ENCODE peak calls at places on chromosomes 12 and 14, in ten cellular contexts. One of them, this sample, is unnamed.

GRCh38 chr12:79300199-79300568 is 390.6 kb downstream of the PAWR start:
- DNase-seq in stimulated activated CD4-positive, alpha-beta T cell treated with anti-CD3 and anti-CD28 coated beads, Interleukin-4, amount 100 ng/mL, for 48 hours: no peak
- DNase-seq in ACHN: no peak
- DNase-seq in activated CD4-positive, alpha-beta T cell treated with anti-CD3 and anti-CD28 coated beads, Interleukin-2, amount 50 U/mL, for 48 hours: no peak
- DNase-seq in CD8-positive, alpha-beta T cell: no peak
- DNase-seq in Caco-2: peak; percentile 66
- DNase-seq in GM04504: no peak
- DNase-seq in HTR-8/SVneo: no peak
- DNase-seq in activated T-cell treated with anti-CD3 and anti-CD28 coated beads for 48 hours: no peak
- DNase-seq in NCI-H446: no peak
- DNase-seq in this sample: no peak

GRCh38 chr12:97363693-97364092 is 98.9 kb upstream of the RMST start:
- DNase-seq in stimulated activated CD4-positive, alpha-beta T cell treated with anti-CD3 and anti-CD28 coated beads, Interleukin-4, amount 100 ng/mL, for 48 hours: no peak
- DNase-seq in ACHN: no peak
- DNase-seq in activated CD4-positive, alpha-beta T cell treated with anti-CD3 and anti-CD28 coated beads, Interleukin-2, amount 50 U/mL, for 48 hours: no peak
- DNase-seq in CD8-positive, alpha-beta T cell: no peak
- DNase-seq in Caco-2: no peak
- DNase-seq in GM04504: no peak
- DNase-seq in HTR-8/SVneo: no peak
- DNase-seq in activated T-cell treated with anti-CD3 and anti-CD28 coated beads for 48 hours: no peak
- DNase-seq in NCI-H446: no peak
- DNase-seq in this sample: no peak

GRCh38 chr12:130677957-130678558 is 38.0 kb downstream of the RIMBP2 start:
- DNase-seq in stimulated activated CD4-positive, alpha-beta T cell treated with anti-CD3 and anti-CD28 coated beads, Interleukin-4, amount 100 ng/mL, for 48 hours: no peak
- DNase-seq in ACHN: no peak
- DNase-seq in activated CD4-positive, alpha-beta T cell treated with anti-CD3 and anti-CD28 coated beads, Interleukin-2, amount 50 U/mL, for 48 hours: no peak
- DNase-seq in CD8-positive, alpha-beta T cell: no peak
- DNase-seq in Caco-2: no peak
- DNase-seq in GM04504: no peak
- DNase-seq in HTR-8/SVneo: no peak
- DNase-seq in activated T-cell treated with anti-CD3 and anti-CD28 coated beads for 48 hours: no peak
- DNase-seq in NCI-H446: no peak
- DNase-seq in this sample: no peak

GRCh38 chr12:52522346-52523011 is 2.3 kb upstream of the KRT5 start:
- DNase-seq in stimulated activated CD4-positive, alpha-beta T cell treated with anti-CD3 and anti-CD28 coated beads, Interleukin-4, amount 100 ng/mL, for 48 hours: no peak
- DNase-seq in ACHN: no peak
- DNase-seq in activated CD4-positive, alpha-beta T cell treated with anti-CD3 and anti-CD28 coated beads, Interleukin-2, amount 50 U/mL, for 48 hours: no peak
- DNase-seq in CD8-positive, alpha-beta T cell: no peak
- DNase-seq in Caco-2: no peak
- DNase-seq in GM04504: peak; percentile 14
- DNase-seq in HTR-8/SVneo: no peak
- DNase-seq in activated T-cell treated with anti-CD3 and anti-CD28 coated beads for 48 hours: no peak
- DNase-seq in NCI-H446: no peak
- DNase-seq in this sample: no peak

GRCh38 chr14:74441113-74441512 is 15.1 kb upstream of the SYNDIG1L start:
- DNase-seq in stimulated activated CD4-positive, alpha-beta T cell treated with anti-CD3 and anti-CD28 coated beads, Interleukin-4, amount 100 ng/mL, for 48 hours: no peak
- DNase-seq in ACHN: no peak
- DNase-seq in activated CD4-positive, alpha-beta T cell treated with anti-CD3 and anti-CD28 coated beads, Interleukin-2, amount 50 U/mL, for 48 hours: no peak
- DNase-seq in CD8-positive, alpha-beta T cell: no peak
- DNase-seq in Caco-2: no peak
- DNase-seq in GM04504: no peak
- DNase-seq in HTR-8/SVneo: no peak
- DNase-seq in activated T-cell treated with anti-CD3 and anti-CD28 coated beads for 48 hours: no peak
- DNase-seq in NCI-H446: no peak
- DNase-seq in this sample: no peak

GRCh38 chr12:70637286-70637685 is at the start of gene PTPRB:
- DNase-seq in stimulated activated CD4-positive, alpha-beta T cell treated with anti-CD3 and anti-CD28 coated beads, Interleukin-4, amount 100 ng/mL, for 48 hours: no peak
- DNase-seq in ACHN: no peak
- DNase-seq in activated CD4-positive, alpha-beta T cell treated with anti-CD3 and anti-CD28 coated beads, Interleukin-2, amount 50 U/mL, for 48 hours: no peak
- DNase-seq in CD8-positive, alpha-beta T cell: no peak
- DNase-seq in Caco-2: no peak
- DNase-seq in GM04504: no peak
- DNase-seq in HTR-8/SVneo: no peak
- DNase-seq in activated T-cell treated with anti-CD3 and anti-CD28 coated beads for 48 hours: no peak
- DNase-seq in NCI-H446: no peak
- DNase-seq in this sample: no peak

GRCh38 chr12:52645120-52645761 is 6.8 kb downstream of the KRT2 start:
- DNase-seq in stimulated activated CD4-positive, alpha-beta T cell treated with anti-CD3 and anti-CD28 coated beads, Interleukin-4, amount 100 ng/mL, for 48 hours: no peak
- DNase-seq in ACHN: no peak
- DNase-seq in activated CD4-positive, alpha-beta T cell treated with anti-CD3 and anti-CD28 coated beads, Interleukin-2, amount 50 U/mL, for 48 hours: no peak
- DNase-seq in CD8-positive, alpha-beta T cell: peak; percentile 22
- DNase-seq in Caco-2: no peak
- DNase-seq in GM04504: no peak
- DNase-seq in HTR-8/SVneo: no peak
- DNase-seq in activated T-cell treated with anti-CD3 and anti-CD28 coated beads for 48 hours: no peak
- DNase-seq in NCI-H446: no peak
- DNase-seq in this sample: no peak

GRCh38 chr14:104771918-104772706 is 19.2 kb downstream of the SIVA1 start:
- DNase-seq in stimulated activated CD4-positive, alpha-beta T cell treated with anti-CD3 and anti-CD28 coated beads, Interleukin-4, amount 100 ng/mL, for 48 hours: no peak
- DNase-seq in ACHN: no peak
- DNase-seq in activated CD4-positive, alpha-beta T cell treated with anti-CD3 and anti-CD28 coated beads, Interleukin-2, amount 50 U/mL, for 48 hours: no peak
- DNase-seq in CD8-positive, alpha-beta T cell: no peak
- DNase-seq in Caco-2: no peak
- DNase-seq in GM04504: no peak
- DNase-seq in HTR-8/SVneo: no peak
- DNase-seq in activated T-cell treated with anti-CD3 and anti-CD28 coated beads for 48 hours: no peak
- DNase-seq in NCI-H446: no peak
- DNase-seq in this sample: no peak

GRCh38 chr14:63952933-63953437 is 100.2 kb downstream of the SYNE2 start:
- DNase-seq in stimulated activated CD4-positive, alpha-beta T cell treated with anti-CD3 and anti-CD28 coated beads, Interleukin-4, amount 100 ng/mL, for 48 hours: no peak
- DNase-seq in ACHN: no peak
- DNase-seq in activated CD4-positive, alpha-beta T cell treated with anti-CD3 and anti-CD28 coated beads, Interleukin-2, amount 50 U/mL, for 48 hours: no peak
- DNase-seq in CD8-positive, alpha-beta T cell: no peak
- DNase-seq in Caco-2: no peak
- DNase-seq in GM04504: peak; percentile 7
- DNase-seq in HTR-8/SVneo: no peak
- DNase-seq in activated T-cell treated with anti-CD3 and anti-CD28 coated beads for 48 hours: no peak
- DNase-seq in NCI-H446: no peak
- DNase-seq in this sample: no peak

GRCh38 chr14:21498540-21499526 is 12.3 kb downstream of the METTL3 start:
- DNase-seq in stimulated activated CD4-positive, alpha-beta T cell treated with anti-CD3 and anti-CD28 coated beads, Interleukin-4, amount 100 ng/mL, for 48 hours: no peak
- DNase-seq in ACHN: peak; percentile 61
- DNase-seq in activated CD4-positive, alpha-beta T cell treated with anti-CD3 and anti-CD28 coated beads, Interleukin-2, amount 50 U/mL, for 48 hours: no peak
- DNase-seq in CD8-positive, alpha-beta T cell: no peak
- DNase-seq in Caco-2: peak; percentile 70
- DNase-seq in GM04504: no peak
- DNase-seq in HTR-8/SVneo: peak; percentile 32
- DNase-seq in activated T-cell treated with anti-CD3 and anti-CD28 coated beads for 48 hours: no peak
- DNase-seq in NCI-H446: peak; percentile 45
- DNase-seq in this sample: no peak

GRCh38 chr12:62767506-62767905 is 167.4 kb downstream of the PPM1H start:
- DNase-seq in stimulated activated CD4-positive, alpha-beta T cell treated with anti-CD3 and anti-CD28 coated beads, Interleukin-4, amount 100 ng/mL, for 48 hours: no peak
- DNase-seq in ACHN: peak; percentile 40
- DNase-seq in activated CD4-positive, alpha-beta T cell treated with anti-CD3 and anti-CD28 coated beads, Interleukin-2, amount 50 U/mL, for 48 hours: no peak
- DNase-seq in CD8-positive, alpha-beta T cell: no peak
- DNase-seq in Caco-2: no peak
- DNase-seq in GM04504: peak; percentile 46
- DNase-seq in HTR-8/SVneo: peak; percentile 17
- DNase-seq in activated T-cell treated with anti-CD3 and anti-CD28 coated beads for 48 hours: no peak
- DNase-seq in NCI-H446: no peak
- DNase-seq in this sample: no peak

GRCh38 chr12:57604454-57605307 is at the start of gene DTX3:
- DNase-seq in stimulated activated CD4-positive, alpha-beta T cell treated with anti-CD3 and anti-CD28 coated beads, Interleukin-4, amount 100 ng/mL, for 48 hours: no peak
- DNase-seq in ACHN: peak; percentile 70
- DNase-seq in activated CD4-positive, alpha-beta T cell treated with anti-CD3 and anti-CD28 coated beads, Interleukin-2, amount 50 U/mL, for 48 hours: peak; percentile 43
- DNase-seq in CD8-positive, alpha-beta T cell: no peak
- DNase-seq in Caco-2: peak; percentile 33
- DNase-seq in GM04504: no peak
- DNase-seq in HTR-8/SVneo: peak; percentile 50
- DNase-seq in activated T-cell treated with anti-CD3 and anti-CD28 coated beads for 48 hours: no peak
- DNase-seq in NCI-H446: no peak
- DNase-seq in this sample: no peak

GRCh38 chr12:93571854-93572711 is at the start of gene SOCS2:
- DNase-seq in stimulated activated CD4-positive, alpha-beta T cell treated with anti-CD3 and anti-CD28 coated beads, Interleukin-4, amount 100 ng/mL, for 48 hours: no peak
- DNase-seq in ACHN: peak; percentile 67
- DNase-seq in activated CD4-positive, alpha-beta T cell treated with anti-CD3 and anti-CD28 coated beads, Interleukin-2, amount 50 U/mL, for 48 hours: peak; percentile 11
- DNase-seq in CD8-positive, alpha-beta T cell: no peak
- DNase-seq in Caco-2: peak; percentile 69
- DNase-seq in GM04504: no peak
- DNase-seq in HTR-8/SVneo: no peak
- DNase-seq in activated T-cell treated with anti-CD3 and anti-CD28 coated beads for 48 hours: peak; percentile 25
- DNase-seq in NCI-H446: no peak
- DNase-seq in this sample: peak; percentile 73

GRCh38 chr14:43729149-43729548 is 777.9 kb downstream of the FSCB start:
- DNase-seq in stimulated activated CD4-positive, alpha-beta T cell treated with anti-CD3 and anti-CD28 coated beads, Interleukin-4, amount 100 ng/mL, for 48 hours: no peak
- DNase-seq in ACHN: no peak
- DNase-seq in activated CD4-positive, alpha-beta T cell treated with anti-CD3 and anti-CD28 coated beads, Interleukin-2, amount 50 U/mL, for 48 hours: no peak
- DNase-seq in CD8-positive, alpha-beta T cell: no peak
- DNase-seq in Caco-2: no peak
- DNase-seq in GM04504: no peak
- DNase-seq in HTR-8/SVneo: no peak
- DNase-seq in activated T-cell treated with anti-CD3 and anti-CD28 coated beads for 48 hours: no peak
- DNase-seq in NCI-H446: no peak
- DNase-seq in this sample: no peak

GRCh38 chr14:22900088-22900799 is 17.2 kb downstream of the REM2 start:
- DNase-seq in stimulated activated CD4-positive, alpha-beta T cell treated with anti-CD3 and anti-CD28 coated beads, Interleukin-4, amount 100 ng/mL, for 48 hours: no peak
- DNase-seq in ACHN: peak; percentile 71
- DNase-seq in activated CD4-positive, alpha-beta T cell treated with anti-CD3 and anti-CD28 coated beads, Interleukin-2, amount 50 U/mL, for 48 hours: no peak
- DNase-seq in CD8-positive, alpha-beta T cell: no peak
- DNase-seq in Caco-2: peak; percentile 64
- DNase-seq in GM04504: peak; percentile 52
- DNase-seq in HTR-8/SVneo: peak; percentile 31
- DNase-seq in activated T-cell treated with anti-CD3 and anti-CD28 coated beads for 48 hours: no peak
- DNase-seq in NCI-H446: peak; percentile 38
- DNase-seq in this sample: no peak

GRCh38 chr12:15662303-15662980 is 126.7 kb downstream of the EPS8 start:
- DNase-seq in stimulated activated CD4-positive, alpha-beta T cell treated with anti-CD3 and anti-CD28 coated beads, Interleukin-4, amount 100 ng/mL, for 48 hours: no peak
- DNase-seq in ACHN: peak; percentile 62
- DNase-seq in activated CD4-positive, alpha-beta T cell treated with anti-CD3 and anti-CD28 coated beads, Interleukin-2, amount 50 U/mL, for 48 hours: no peak
- DNase-seq in CD8-positive, alpha-beta T cell: no peak
- DNase-seq in Caco-2: no peak
- DNase-seq in GM04504: peak; percentile 72
- DNase-seq in HTR-8/SVneo: peak; percentile 30
- DNase-seq in activated T-cell treated with anti-CD3 and anti-CD28 coated beads for 48 hours: no peak
- DNase-seq in NCI-H446: no peak
- DNase-seq in this sample: no peak

GRCh38 chr14:105863296-105864108 is 337.1 kb downstream of the TMEM121 start:
- DNase-seq in stimulated activated CD4-positive, alpha-beta T cell treated with anti-CD3 and anti-CD28 coated beads, Interleukin-4, amount 100 ng/mL, for 48 hours: no peak
- DNase-seq in ACHN: no peak
- DNase-seq in activated CD4-positive, alpha-beta T cell treated with anti-CD3 and anti-CD28 coated beads, Interleukin-2, amount 50 U/mL, for 48 hours: no peak
- DNase-seq in CD8-positive, alpha-beta T cell: no peak
- DNase-seq in Caco-2: no peak
- DNase-seq in GM04504: no peak
- DNase-seq in HTR-8/SVneo: no peak
- DNase-seq in activated T-cell treated with anti-CD3 and anti-CD28 coated beads for 48 hours: no peak
- DNase-seq in NCI-H446: no peak
- DNase-seq in this sample: peak; percentile 46

GRCh38 chr12:128796439-128797118 is 27.2 kb downstream of the SLC15A4 start:
- DNase-seq in stimulated activated CD4-positive, alpha-beta T cell treated with anti-CD3 and anti-CD28 coated beads, Interleukin-4, amount 100 ng/mL, for 48 hours: no peak
- DNase-seq in ACHN: no peak
- DNase-seq in activated CD4-positive, alpha-beta T cell treated with anti-CD3 and anti-CD28 coated beads, Interleukin-2, amount 50 U/mL, for 48 hours: no peak
- DNase-seq in CD8-positive, alpha-beta T cell: no peak
- DNase-seq in Caco-2: no peak
- DNase-seq in GM04504: no peak
- DNase-seq in HTR-8/SVneo: no peak
- DNase-seq in activated T-cell treated with anti-CD3 and anti-CD28 coated beads for 48 hours: no peak
- DNase-seq in NCI-H446: no peak
- DNase-seq in this sample: peak; percentile 61

GRCh38 chr14:102939820-102940561 is 17.5 kb downstream of the AMN start:
- DNase-seq in stimulated activated CD4-positive, alpha-beta T cell treated with anti-CD3 and anti-CD28 coated beads, Interleukin-4, amount 100 ng/mL, for 48 hours: no peak
- DNase-seq in ACHN: no peak
- DNase-seq in activated CD4-positive, alpha-beta T cell treated with anti-CD3 and anti-CD28 coated beads, Interleukin-2, amount 50 U/mL, for 48 hours: no peak
- DNase-seq in CD8-positive, alpha-beta T cell: no peak
- DNase-seq in Caco-2: no peak
- DNase-seq in GM04504: no peak
- DNase-seq in HTR-8/SVneo: no peak
- DNase-seq in activated T-cell treated with anti-CD3 and anti-CD28 coated beads for 48 hours: no peak
- DNase-seq in NCI-H446: no peak
- DNase-seq in this sample: peak; percentile 94

GRCh38 chr14:89303452-89304435 is 113.3 kb downstream of the FOXN3 start:
- DNase-seq in stimulated activated CD4-positive, alpha-beta T cell treated with anti-CD3 and anti-CD28 coated beads, Interleukin-4, amount 100 ng/mL, for 48 hours: no peak
- DNase-seq in ACHN: peak; percentile 30
- DNase-seq in activated CD4-positive, alpha-beta T cell treated with anti-CD3 and anti-CD28 coated beads, Interleukin-2, amount 50 U/mL, for 48 hours: no peak
- DNase-seq in CD8-positive, alpha-beta T cell: no peak
- DNase-seq in Caco-2: no peak
- DNase-seq in GM04504: peak; percentile 48
- DNase-seq in HTR-8/SVneo: peak; percentile 59
- DNase-seq in activated T-cell treated with anti-CD3 and anti-CD28 coated beads for 48 hours: no peak
- DNase-seq in NCI-H446: peak; percentile 28
- DNase-seq in this sample: peak; percentile 73

GRCh38 chr12:12167847-12168246 is 97.1 kb downstream of the BCL2L14 start:
- DNase-seq in stimulated activated CD4-positive, alpha-beta T cell treated with anti-CD3 and anti-CD28 coated beads, Interleukin-4, amount 100 ng/mL, for 48 hours: no peak
- DNase-seq in ACHN: no peak
- DNase-seq in activated CD4-positive, alpha-beta T cell treated with anti-CD3 and anti-CD28 coated beads, Interleukin-2, amount 50 U/mL, for 48 hours: no peak
- DNase-seq in CD8-positive, alpha-beta T cell: no peak
- DNase-seq in Caco-2: no peak
- DNase-seq in GM04504: no peak
- DNase-seq in HTR-8/SVneo: no peak
- DNase-seq in activated T-cell treated with anti-CD3 and anti-CD28 coated beads for 48 hours: no peak
- DNase-seq in NCI-H446: no peak
- DNase-seq in this sample: no peak

GRCh38 chr14:45091696-45092095 is 7.8 kb downstream of the PRPF39 start:
- DNase-seq in stimulated activated CD4-positive, alpha-beta T cell treated with anti-CD3 and anti-CD28 coated beads, Interleukin-4, amount 100 ng/mL, for 48 hours: no peak
- DNase-seq in ACHN: no peak
- DNase-seq in activated CD4-positive, alpha-beta T cell treated with anti-CD3 and anti-CD28 coated beads, Interleukin-2, amount 50 U/mL, for 48 hours: no peak
- DNase-seq in CD8-positive, alpha-beta T cell: no peak
- DNase-seq in Caco-2: no peak
- DNase-seq in GM04504: no peak
- DNase-seq in HTR-8/SVneo: no peak
- DNase-seq in activated T-cell treated with anti-CD3 and anti-CD28 coated beads for 48 hours: no peak
- DNase-seq in NCI-H446: no peak
- DNase-seq in this sample: no peak

GRCh38 chr12:13000935-13001724 is 1.1 kb upstream of the HEBP1 start:
- DNase-seq in stimulated activated CD4-positive, alpha-beta T cell treated with anti-CD3 and anti-CD28 coated beads, Interleukin-4, amount 100 ng/mL, for 48 hours: peak; percentile 12
- DNase-seq in ACHN: peak; percentile 77
- DNase-seq in activated CD4-positive, alpha-beta T cell treated with anti-CD3 and anti-CD28 coated beads, Interleukin-2, amount 50 U/mL, for 48 hours: peak; percentile 31
- DNase-seq in CD8-positive, alpha-beta T cell: no peak
- DNase-seq in Caco-2: peak; percentile 76
- DNase-seq in GM04504: no peak
- DNase-seq in HTR-8/SVneo: peak; percentile 60
- DNase-seq in activated T-cell treated with anti-CD3 and anti-CD28 coated beads for 48 hours: peak; percentile 35
- DNase-seq in NCI-H446: no peak
- DNase-seq in this sample: peak; percentile 85